ENCODE peak calls at places on chromosomes 16 and 17, in nine cellular contexts. H is posterior vena cava; T is T-helper 1 cell; D is effector CD8-positive, alpha-beta T cell; J is activated T-cell treated with anti-CD3 and anti-CD28 coated beads, Interleukin-2, amount 50 U/mL, for 4 hours; B is fibroblast of mammary gland; L is GM10248; C is CD8-positive, alpha-beta T cell; G is aorta. S is an unnamed sample.

GRCh38 chr16:88662222-88662842 is 559 bp downstream of the MVD start:
- DNase-seq in H (peak; percentile 78), T (no peak), D (no peak), J (no peak), B (no peak), L (no peak), C (no peak), G (peak; percentile 75), S (no peak)

GRCh38 chr16:66128363-66128725 is 238.1 kb upstream of the CDH5 start:
- DNase-seq in H (no peak), T (no peak), D (no peak), J (no peak), B (peak; percentile 14), L (no peak), C (no peak), G (no peak), S (peak; percentile 20)

GRCh38 chr16:81866820-81867440 is 87.8 kb downstream of the PLCG2 start:
- DNase-seq in H (peak; percentile 92), T (no peak), D (no peak), J (no peak), B (no peak), L (peak; percentile 45), C (no peak), G (no peak), S (no peak)

GRCh38 chr17:41549596-41550039 is 21.5 kb upstream of the KRT19 start:
- DNase-seq in H (peak; percentile 17), T (no peak), D (no peak), J (no peak), B (peak; percentile 18), L (no peak), C (no peak), G (peak; percentile 48), S (no peak)

GRCh38 chr17:58046230-58047094 is 36.8 kb upstream of the DYNLL2 start:
- DNase-seq in H (no peak), T (no peak), D (no peak), J (no peak), B (no peak), L (no peak), C (no peak), G (no peak), S (no peak)

GRCh38 chr17:61407211-61407911 is 7.7 kb downstream of the TBX2 start:
- DNase-seq in H (peak; percentile 56), T (no peak), D (no peak), J (no peak), B (no peak), L (no peak), C (no peak), G (peak; percentile 61), S (no peak)

GRCh38 chr17:12522743-12523181 is 142.9 kb upstream of the MYOCD start:
- DNase-seq in H (no peak), T (no peak), D (no peak), J (no peak), B (peak; percentile 11), L (no peak), C (no peak), G (no peak), S (peak; percentile 18)

GRCh38 chr16:27314161-27314723 is 468 bp downstream of the IL4R start:
- DNase-seq in H (peak; percentile 93), T (peak; percentile 77), D (peak; percentile 8), J (peak; percentile 53), B (peak; percentile 98), L (peak; percentile 59), C (peak; percentile 40), G (peak; percentile 89), S (peak; percentile 94)

GRCh38 chr16:81647527-81647926 is 131.6 kb upstream of the PLCG2 start:
- DNase-seq in H (no peak), T (no peak), D (no peak), J (no peak), B (peak; percentile 83), L (no peak), C (no peak), G (no peak), S (peak; percentile 36)

GRCh38 chr16:83701494-83701893 is 106.3 kb upstream of the HSBP1 start:
- DNase-seq in H (no peak), T (peak; percentile 1), D (no peak), J (no peak), B (peak; percentile 8), L (peak; percentile 18), C (no peak), G (no peak), S (peak; percentile 37)

GRCh38 chr17:13825526-13826040 is 223.9 kb upstream of the HS3ST3A1 start:
- DNase-seq in H (no peak), T (no peak), D (no peak), J (no peak), B (no peak), L (no peak), C (no peak), G (no peak), S (no peak)

GRCh38 chr16:4263504-4264436 is 9.1 kb downstream of the TFAP4 start:
- DNase-seq in H (peak; percentile 92), T (no peak), D (no peak), J (no peak), B (peak; percentile 96), L (no peak), C (no peak), G (peak; percentile 87), S (peak; percentile 94)

GRCh38 chr17:15436399-15437369 is 30.7 kb downstream of the CDRT4 start:
- DNase-seq in H (peak; percentile 84), T (peak; percentile 79), D (no peak), J (peak; percentile 5), B (peak; percentile 85), L (no peak), C (peak; percentile 16), G (no peak), S (peak; percentile 68)

GRCh38 chr16:68257251-68257905 is 6.9 kb upstream of the SLC7A6 start:
- DNase-seq in H (no peak), T (no peak), D (no peak), J (no peak), B (no peak), L (peak; percentile 80), C (no peak), G (no peak), S (no peak)

GRCh38 chr17:3804503-3804931 is 3.5 kb upstream of the ITGAE start:
- DNase-seq in H (no peak), T (peak; percentile 75), D (no peak), J (no peak), B (peak; percentile 62), L (peak; percentile 78), C (no peak), G (peak; percentile 40), S (peak; percentile 31)